ENCODE peak calls at places on chromosomes 1 and 21, in ten cellular contexts. L is Peyer's patch, H is IMR-90, Q is tibial nerve, A is heart left ventricle, F is right lobe of liver, U is sigmoid colon, O is body of pancreas, W is K562, N is spleen. R is an unnamed sample.

GRCh38 chr21:34807881-34808568 is 139.2 kb downstream of the CLIC6 start:
- DNase-seq in O (no peak), H (peak; percentile 94), L (no peak), Q (no peak), W (no peak), F (no peak), N (peak; percentile 83), U (peak; percentile 85), A (no peak), R (peak; percentile 31)

GRCh38 chr1:102834688-102835320 is 273.5 kb downstream of the COL11A1 start:
- DNase-seq in O (no peak), F (no peak), A (no peak), W (no peak), H (peak; percentile 68), Q (no peak), L (no peak), U (no peak), N (no peak), R (no peak)

GRCh38 chr1:18556364-18556763 is 74.3 kb upstream of the PAX7 start:
- DNase-seq in Q (no peak), W (peak; percentile 25), F (no peak), U (no peak), N (no peak), H (peak; percentile 12), O (no peak), A (no peak), L (no peak), R (no peak)

GRCh38 chr1:2559509-2560298 is 3.5 kb downstream of the TNFRSF14 start:
- DNase-seq in N (no peak), F (no peak), Q (no peak), H (no peak), U (no peak), W (no peak), A (no peak), L (peak; percentile 37), O (no peak), R (peak; percentile 21)

GRCh38 chr1:178418284-178418955 is 78.3 kb downstream of the CLEC20A start:
- DNase-seq in L (no peak), U (no peak), F (no peak), Q (no peak), W (no peak), O (no peak), H (no peak), A (no peak), N (no peak), R (no peak)

GRCh38 chr21:45029298-45029967 is 44.9 kb upstream of the ADARB1 start:
- DNase-seq in U (no peak), F (peak; percentile 48), O (no peak), A (no peak), W (peak; percentile 51), N (peak; percentile 72), Q (peak; percentile 19), H (no peak), L (no peak), R (no peak)

GRCh38 chr21:29233611-29234540 is 64.8 kb upstream of the BACH1 start:
- DNase-seq in W (no peak), H (no peak), F (no peak), N (no peak), U (no peak), L (no peak), Q (no peak), O (no peak), A (no peak), R (no peak)

GRCh38 chr1:36174716-36175115 is 18.8 kb downstream of the MAP7D1 start:
- DNase-seq in H (no peak), N (no peak), W (no peak), O (no peak), Q (no peak), A (no peak), F (no peak), L (no peak), U (no peak), R (no peak)

GRCh38 chr1:75123756-75124155 is 10.4 kb upstream of the LHX8 start:
- DNase-seq in N (no peak), L (no peak), O (no peak), A (no peak), H (no peak), W (no peak), U (no peak), Q (no peak), F (no peak), R (no peak)

GRCh38 chr21:42674351-42674940 is 21.0 kb downstream of the PDE9A start:
- DNase-seq in A (peak; percentile 80), F (no peak), L (no peak), O (no peak), H (no peak), N (no peak), W (peak; percentile 35), U (peak; percentile 95), Q (no peak), R (peak; percentile 66)

GRCh38 chr1:14138135-14138506 is 438.1 kb downstream of the PRDM2 start:
- DNase-seq in Q (no peak), H (no peak), U (no peak), F (no peak), O (no peak), L (no peak), A (no peak), N (no peak), W (no peak), R (no peak)

GRCh38 chr1:102535829-102536505 is 539.2 kb upstream of the OLFM3 start:
- DNase-seq in U (no peak), A (no peak), W (no peak), H (no peak), L (no peak), F (no peak), N (no peak), O (no peak), Q (no peak), R (no peak)

GRCh38 chr1:37478890-37479254 is 4.5 kb downstream of the ZC3H12A start:
- DNase-seq in A (no peak), H (peak; percentile 50), N (no peak), Q (no peak), O (no peak), W (no peak), U (no peak), L (peak; percentile 60), F (no peak), R (no peak)

GRCh38 chr1:23590058-23590783 is 30.9 kb upstream of the ID3 start:
- DNase-seq in H (peak; percentile 40), W (peak; percentile 40), A (no peak), L (no peak), F (no peak), Q (no peak), N (no peak), U (no peak), O (no peak), R (no peak)

GRCh38 chr1:185400057-185400456 is 83.0 kb upstream of the IVNS1ABP start:
- DNase-seq in W (no peak), A (no peak), L (no peak), Q (no peak), H (peak; percentile 81), O (no peak), U (no peak), F (no peak), N (no peak), R (no peak)

GRCh38 chr1:86395771-86396502 is at the start of gene ODF2L:
- DNase-seq in W (peak; percentile 77), L (peak; percentile 93), N (peak; percentile 99), F (peak; percentile 95), A (peak; percentile 95), H (peak; percentile 74), O (peak; percentile 88), Q (peak; percentile 79), U (peak; percentile 95), R (peak; percentile 82)
- TF ChIP-seq POLR2A in W (no peak), L (peak; percentile 45), N (peak; percentile 56), F (no peak), A (peak; percentile 78), H (peak; percentile 78), O (peak; percentile 75), Q (peak; percentile 42), U (peak; percentile 49), R (peak; percentile 52)

DNA sequence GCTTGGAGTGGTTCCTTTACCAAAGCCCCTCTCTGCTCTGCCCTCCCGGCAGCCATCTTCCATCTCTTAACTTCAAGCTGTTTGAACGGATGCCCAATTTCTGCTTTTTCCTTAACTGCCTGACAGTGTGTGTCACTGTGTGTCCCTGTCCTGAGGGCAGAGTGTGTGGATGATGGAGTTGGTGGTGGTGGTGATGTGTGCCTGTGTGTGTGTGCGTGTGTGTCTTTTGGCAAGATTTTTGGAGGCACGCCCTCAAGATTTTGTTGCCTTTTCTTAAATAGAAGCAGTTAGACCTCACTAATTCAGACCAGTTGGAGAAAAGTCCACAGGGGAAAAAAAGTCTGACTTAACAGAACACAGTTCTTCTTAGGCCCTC is 30.3 kb downstream of the SERTAD4 start:
- DNase-seq in N (no peak), O (no peak), U (no peak), W (no peak), F (no peak), H (no peak), Q (no peak), A (no peak), L (no peak), R (no peak)
- H3K4me1 ChIP-seq in N (no peaks in the 10 kb centered on the region), O (peaks cover 10% of the 10 kb centered on the region), U (no peaks in the 10 kb centered on the region), W (no peaks in the 10 kb centered on the region), F (no peaks in the 10 kb centered on the region), H (peaks cover 3% of the 10 kb centered on the region), Q (peaks cover 8% of the 10 kb centered on the region), A (peaks cover 5% of the 10 kb centered on the region), L (no peaks in the 10 kb centered on the region), R (peaks cover 3% of the 10 kb centered on the region)

DNA sequence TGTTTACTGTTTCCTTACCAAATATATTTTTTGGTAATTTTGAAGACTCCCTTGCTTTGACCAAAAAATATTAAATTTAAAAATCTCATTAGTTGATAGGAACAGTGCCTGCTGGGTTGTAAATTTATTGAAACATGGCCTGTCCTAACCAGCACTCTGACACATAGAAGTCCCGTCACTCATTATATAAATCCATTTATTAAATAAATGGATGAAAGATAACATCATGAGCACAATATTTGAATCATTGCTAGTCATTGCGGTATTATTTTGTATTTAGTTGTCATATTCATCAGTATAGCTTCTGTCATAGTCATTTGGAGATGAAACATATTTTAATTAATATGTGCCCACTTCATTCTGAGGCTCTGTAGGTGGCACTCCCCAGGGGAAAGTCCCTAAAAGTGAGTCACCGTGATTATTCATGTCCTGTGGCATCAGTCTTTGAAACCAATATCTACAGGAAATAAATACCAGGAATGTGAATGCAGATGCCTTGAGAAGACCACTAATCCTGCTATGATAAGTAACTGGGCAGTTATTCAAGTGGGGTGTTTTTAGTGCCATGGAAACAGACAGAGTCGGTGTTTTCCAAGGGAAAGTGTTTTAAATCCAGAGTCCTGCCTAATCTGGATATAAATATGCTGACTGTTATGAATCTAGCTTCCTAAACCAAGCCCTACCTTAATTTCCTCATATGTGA is 302.0 kb downstream of the DUSP10 start:
- DNase-seq in L (no peak), U (no peak), H (peak; percentile 98), F (no peak), A (no peak), O (no peak), W (no peak), N (no peak), Q (no peak), R (no peak)
- TF ChIP-seq POLR2A in L (no peak), U (no peak), H (no peak), F (no peak), A (no peak), O (no peak), W (no peak), N (no peak), Q (no peak), R (no peak)

DNA sequence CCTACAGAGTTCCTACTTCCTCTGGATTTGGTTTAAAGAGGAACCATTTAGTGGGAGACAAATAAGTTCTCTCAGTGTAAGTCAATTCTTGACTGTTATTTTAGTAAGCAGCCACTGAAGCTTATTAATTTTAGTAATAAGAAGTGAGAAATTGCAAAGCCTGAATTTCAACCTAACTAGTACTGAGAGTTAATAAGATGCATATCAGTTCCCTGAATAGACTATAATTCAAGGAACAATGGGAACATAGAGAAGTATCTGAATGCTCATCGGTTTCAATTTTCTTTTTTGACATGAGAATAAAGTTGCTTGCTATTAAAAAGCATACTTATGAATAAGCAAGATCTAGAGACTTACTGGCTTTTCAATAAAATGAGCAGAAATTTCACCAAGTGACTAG is 8.0 kb upstream of the PPT1 start:
- DNase-seq in Q (no peak), H (no peak), N (no peak), O (no peak), W (no peak), L (no peak), A (no peak), U (no peak), F (no peak), R (no peak)
- H3K4me1 ChIP-seq in Q (no peaks in the 10 kb centered on the region), H (no peaks in the 10 kb centered on the region), N (no peaks in the 10 kb centered on the region), O (no peaks in the 10 kb centered on the region), W (no peaks in the 10 kb centered on the region), L (no peaks in the 10 kb centered on the region), A (no peaks in the 10 kb centered on the region), U (no peaks in the 10 kb centered on the region), F (no peaks in the 10 kb centered on the region), R (no peaks in the 10 kb centered on the region)